ENCODE peak calls at places on chromosomes 5 and 9, in five cellular contexts. One of them, this sample, is unnamed.

GRCh38 chr5:35683466-35683865 is 65.8 kb downstream of the SPEF2 start:
- DNase-seq in AG04449: no peak
- DNase-seq in dorsolateral prefrontal cortex: no peak
- DNase-seq in T-helper 2 cell: no peak
- DNase-seq in RWPE1: no peak
- DNase-seq in this sample: no peak

GRCh38 chr5:33166522-33166921 is 274.2 kb upstream of the TARS1 start:
- DNase-seq in AG04449: no peak
- DNase-seq in dorsolateral prefrontal cortex: no peak
- DNase-seq in T-helper 2 cell: no peak
- DNase-seq in RWPE1: no peak
- DNase-seq in this sample: no peak

GRCh38 chr5:177966839-177967167 is 29.2 kb downstream of the PROP1 start:
- DNase-seq in AG04449: no peak
- DNase-seq in dorsolateral prefrontal cortex: no peak
- DNase-seq in T-helper 2 cell: no peak
- DNase-seq in RWPE1: no peak
- DNase-seq in this sample: no peak

GRCh38 chr5:99379187-99379586 is 450.4 kb upstream of the CHD1 start:
- DNase-seq in AG04449: no peak
- DNase-seq in dorsolateral prefrontal cortex: no peak
- DNase-seq in T-helper 2 cell: no peak
- DNase-seq in RWPE1: no peak
- DNase-seq in this sample: no peak

GRCh38 chr9:84304166-84304565 is 36.4 kb downstream of the SLC28A3 start:
- DNase-seq in AG04449: no peak
- DNase-seq in dorsolateral prefrontal cortex: no peak
- DNase-seq in T-helper 2 cell: no peak
- DNase-seq in RWPE1: no peak
- DNase-seq in this sample: no peak

GRCh38 chr9:81431662-81432061 is 257.7 kb downstream of the TLE1 start:
- DNase-seq in AG04449: peak
- DNase-seq in dorsolateral prefrontal cortex: no peak
- DNase-seq in T-helper 2 cell: no peak
- DNase-seq in RWPE1: no peak
- DNase-seq in this sample: no peak

GRCh38 chr9:93664549-93665120 is 88.3 kb downstream of the PHF2 start:
- DNase-seq in AG04449: no peak
- DNase-seq in dorsolateral prefrontal cortex: peak
- DNase-seq in T-helper 2 cell: no peak
- DNase-seq in RWPE1: no peak
- DNase-seq in this sample: no peak

GRCh38 chr5:116032094-116032517 is at the start of gene ARL14EPL:
- DNase-seq in AG04449: peak
- DNase-seq in dorsolateral prefrontal cortex: no peak
- DNase-seq in T-helper 2 cell: no peak
- DNase-seq in RWPE1: peak
- DNase-seq in this sample: no peak

GRCh38 chr5:16412556-16412955 is 53.0 kb downstream of the ZNF622 start:
- DNase-seq in AG04449: no peak
- DNase-seq in dorsolateral prefrontal cortex: no peak
- DNase-seq in T-helper 2 cell: no peak
- DNase-seq in RWPE1: no peak
- DNase-seq in this sample: no peak

GRCh38 chr9:32631991-32632390 is 3.5 kb downstream of the TAF1L start:
- DNase-seq in AG04449: no peak
- DNase-seq in dorsolateral prefrontal cortex: no peak
- DNase-seq in T-helper 2 cell: no peak
- DNase-seq in RWPE1: no peak
- DNase-seq in this sample: no peak

GRCh38 chr9:26508897-26509296 is 383.7 kb downstream of the CAAP1 start:
- DNase-seq in AG04449: no peak
- DNase-seq in dorsolateral prefrontal cortex: no peak
- DNase-seq in T-helper 2 cell: no peak
- DNase-seq in RWPE1: no peak
- DNase-seq in this sample: no peak

GRCh38 chr5:91224969-91225368 is 158.1 kb downstream of the ARRDC3 start:
- DNase-seq in AG04449: no peak
- DNase-seq in dorsolateral prefrontal cortex: no peak
- DNase-seq in T-helper 2 cell: peak
- DNase-seq in RWPE1: no peak
- DNase-seq in this sample: no peak

GRCh38 chr5:112971285-112971684 is 5.3 kb upstream of the DCP2 start:
- DNase-seq in AG04449: no peak
- DNase-seq in dorsolateral prefrontal cortex: no peak
- DNase-seq in T-helper 2 cell: no peak
- DNase-seq in RWPE1: no peak
- DNase-seq in this sample: no peak

This sample was measured in putamen.